ENCODE peak calls at places on chromosomes 4 and X, in six cellular contexts. E is PC-3; P is stimulated activated naive CD8-positive, alpha-beta T cell treated with anti-CD3 and anti-CD28 coated beads, Interleukin-15, amount 100 ng/mL, for 72 hours; D is naive thymus-derived CD8-positive, alpha-beta T cell; U is naive thymus-derived CD4-positive, alpha-beta T cell; N is activated CD4-positive, CD25-positive, alpha-beta regulatory T cell treated with anti-CD3 and anti-CD28 coated beads, Interleukin-2, amount 50 U/mL, for 24 hours. Z is an unnamed sample.

GRCh38 chr4:143377635-143378099 is 41.0 kb downstream of the GAB1 start:
- ATAC-seq in E (no peak), P (no peak), D (no peak), U (peak), N (no peak), Z (no peak)

GRCh38 chrX:10021461-10022272 is 54.5 kb downstream of the CLDN34 start:
- ATAC-seq in E (peak), P (no peak), D (no peak), U (no peak), N (no peak), Z (peak)

GRCh38 chr4:117400039-117400835 is 314.9 kb upstream of the TRAM1L1 start:
- ATAC-seq in E (peak), P (no peak), D (no peak), U (no peak), N (no peak), Z (no peak)

GRCh38 chr4:81676552-81676951 is 204.8 kb upstream of the RASGEF1B start:
- ATAC-seq in E (no peak), P (no peak), D (no peak), U (no peak), N (no peak), Z (no peak)

GRCh38 chr4:88027611-88028608 is 20.5 kb downstream of the PKD2 start:
- ATAC-seq in E (no peak), P (peak), D (no peak), U (no peak), N (peak), Z (no peak)

GRCh38 chrX:124033821-124034220 is 72.3 kb downstream of the STAG2 start:
- ATAC-seq in E (peak), P (peak), D (no peak), U (no peak), N (peak), Z (no peak)

GRCh38 chr4:173288698-173289350 is 45.3 kb downstream of the HMGB2 start:
- ATAC-seq in E (no peak), P (peak), D (no peak), U (no peak), N (peak), Z (no peak)

GRCh38 chrX:79259073-79259689 is 108.0 kb downstream of the ITM2A start:
- ATAC-seq in E (no peak), P (peak), D (peak), U (peak), N (peak), Z (peak)

GRCh38 chr4:1571986-1572385 is 112.1 kb downstream of the FAM53A start:
- ATAC-seq in E (no peak), P (no peak), D (no peak), U (no peak), N (no peak), Z (no peak)

GRCh38 chr4:101500742-101501141 is 153.4 kb upstream of the PPP3CA start:
- ATAC-seq in E (peak), P (no peak), D (no peak), U (no peak), N (no peak), Z (peak)

GRCh38 chr4:22502895-22503814 is 12.7 kb downstream of the ADGRA3 start:
- ATAC-seq in E (no peak), P (no peak), D (no peak), U (no peak), N (no peak), Z (no peak)

GRCh38 chr4:181301735-181302380 is 941.3 kb upstream of the TENM3 start:
- ATAC-seq in E (no peak), P (no peak), D (no peak), U (no peak), N (no peak), Z (peak)

GRCh38 chr4:47031011-47031678 is at the start of gene GABRB1:
- ATAC-seq in E (no peak), P (no peak), D (no peak), U (no peak), N (no peak), Z (no peak)

GRCh38 chr4:135072553-135072952 is 871.0 kb upstream of the PABPC4L start:
- ATAC-seq in E (no peak), P (no peak), D (no peak), U (no peak), N (no peak), Z (no peak)

GRCh38 chrX:48493890-48494364 is 14.9 kb upstream of the PORCN start:
- ATAC-seq in E (no peak), P (peak), D (no peak), U (no peak), N (no peak), Z (no peak)

GRCh38 chr4:47383829-47384427 is 79.6 kb downstream of the COMMD8 start:
- ATAC-seq in E (no peak), P (no peak), D (no peak), U (no peak), N (no peak), Z (no peak)

GRCh38 chr4:82890602-82890912 is 396 bp downstream of the SEC31A start:
- ATAC-seq in E (no peak), P (peak), D (peak), U (no peak), N (no peak), Z (peak)

GRCh38 chrX:150940844-150941495 is 42.2 kb upstream of the HMGB3 start:
- ATAC-seq in E (no peak), P (no peak), D (no peak), U (no peak), N (no peak), Z (no peak)

GRCh38 chr4:128802680-128803628 is 6.5 kb upstream of the JADE1 start:
- ATAC-seq in E (no peak), P (peak), D (no peak), U (no peak), N (peak), Z (no peak)

GRCh38 chr4:1232661-1233621 is 16.0 kb downstream of the CTBP1 start:
- ATAC-seq in E (no peak), P (no peak), D (no peak), U (no peak), N (no peak), Z (no peak)

GRCh38 chrX:39201305-39201990 is 400.2 kb downstream of the MID1IP1 start:
- ATAC-seq in E (no peak), P (peak), D (peak), U (peak), N (no peak), Z (peak)

GRCh38 chr4:6464842-6465588 is 7.4 kb downstream of the PPP2R2C start:
- ATAC-seq in E (no peak), P (no peak), D (no peak), U (no peak), N (no peak), Z (peak)

GRCh38 chr4:2591189-2591588 is 54.7 kb downstream of the FAM193A start:
- ATAC-seq in E (no peak), P (peak), D (peak), U (peak), N (no peak), Z (no peak)

GRCh38 chr4:41587286-41587685 is 49.3 kb downstream of the LIMCH1 start:
- ATAC-seq in E (no peak), P (no peak), D (no peak), U (no peak), N (no peak), Z (no peak)

GRCh38 chr4:53919605-53920004 is 144.8 kb downstream of the CHIC2 start:
- ATAC-seq in E (no peak), P (no peak), D (no peak), U (peak), N (no peak), Z (no peak)

GRCh38 chrX:79413963-79414362 is 46.8 kb upstream of the ITM2A start:
- ATAC-seq in E (no peak), P (no peak), D (no peak), U (no peak), N (no peak), Z (no peak)

GRCh38 chrX:67604979-67605703 is 61.3 kb downstream of the AR start:
- ATAC-seq in E (no peak), P (no peak), D (no peak), U (no peak), N (no peak), Z (no peak)

GRCh38 chr4:24736066-24736465 is 59.3 kb upstream of the SOD3 start:
- ATAC-seq in E (no peak), P (no peak), D (no peak), U (no peak), N (no peak), Z (peak)

GRCh38 chrX:16039363-16039762 is 84.0 kb upstream of the GRPR start:
- ATAC-seq in E (no peak), P (peak), D (no peak), U (no peak), N (no peak), Z (no peak)

GRCh38 chr4:140018931-140019618 is 134.9 kb downstream of the MAML3 start:
- ATAC-seq in E (peak), P (no peak), D (no peak), U (no peak), N (no peak), Z (no peak)

GRCh38 chr4:38684271-38684670 is 20.3 kb downstream of the KLF3 start:
- ATAC-seq in E (no peak), P (peak), D (peak), U (peak), N (peak), Z (no peak)

GRCh38 chrX:12032082-12032481 is 106.2 kb upstream of the FRMPD4 start:
- ATAC-seq in E (no peak), P (no peak), D (no peak), U (no peak), N (no peak), Z (no peak)

GRCh38 chr4:21203416-21203815 is 503.2 kb downstream of the PACRGL start:
- ATAC-seq in E (no peak), P (no peak), D (no peak), U (no peak), N (no peak), Z (no peak)

GRCh38 chr4:144647095-144647959 is 1.4 kb downstream of the HHIP start:
- ATAC-seq in E (no peak), P (peak), D (peak), U (no peak), N (no peak), Z (no peak)

GRCh38 chr4:84684361-84684760 is 101.4 kb downstream of the CDS1 start:
- ATAC-seq in E (no peak), P (no peak), D (no peak), U (no peak), N (no peak), Z (no peak)

GRCh38 chr4:40525811-40526598 is 103.7 kb downstream of the RBM47 start:
- ATAC-seq in E (peak), P (no peak), D (no peak), U (no peak), N (no peak), Z (peak)

GRCh38 chr4:94660614-94661013 is 97.1 kb upstream of the BMPR1B start:
- ATAC-seq in E (no peak), P (no peak), D (no peak), U (no peak), N (no peak), Z (no peak)

GRCh38 chr4:78611215-78611558 is 59.6 kb downstream of the ANXA3 start:
- ATAC-seq in E (no peak), P (no peak), D (no peak), U (no peak), N (no peak), Z (no peak)

GRCh38 chrX:41689711-41690110 is 938 bp downstream of the GPR34 start:
- ATAC-seq in E (no peak), P (no peak), D (no peak), U (no peak), N (no peak), Z (no peak)

Z was measured in esophagus mucosa.